ENCODE peak calls at places on chromosomes 12 and 14, in nine cellular contexts. Z is GM06990, O is kidney epithelial cell, J is fibroblast of lung, I is neural progenitor cell, Q is nephron progenitor cell, W is progenitor cell of endocrine pancreas, X is epithelial cell of esophagus, H is tibial artery. S is an unnamed sample.
A peak's percentile ranks its signal among the peaks of the same experiment; 100 is the strongest.

GRCh38 chr14:68655961-68656360 is 136.9 kb downstream of the ZFP36L1 start:
- DNase-seq in J (no peak), W (no peak), I (peak; percentile 43), X (no peak), Q (no peak), H (peak; percentile 23), Z (no peak), O (no peak), S (no peak)

GRCh38 chr12:109582636-109583035 is 9.0 kb downstream of the MVK start:
- DNase-seq in I (peak; percentile 31), J (no peak), Z (no peak), H (no peak), X (peak; percentile 51), O (no peak), W (no peak), Q (no peak), S (peak; percentile 51)

GRCh38 chr12:19201653-19202052 is 72.1 kb downstream of the PLEKHA5 start:
- DNase-seq in W (no peak), X (no peak), Z (no peak), I (no peak), H (no peak), O (no peak), J (no peak), Q (no peak), S (no peak)

GRCh38 chr12:118900954-118901353 is 80.4 kb upstream of the SRRM4 start:
- DNase-seq in Q (no peak), Z (no peak), W (no peak), X (no peak), J (no peak), I (no peak), H (no peak), O (no peak), S (no peak)

GRCh38 chr12:123939716-123940626 is 32.7 kb downstream of the CCDC92 start:
- DNase-seq in O (no peak), X (no peak), Z (no peak), H (no peak), I (no peak), Q (no peak), J (no peak), W (no peak), S (no peak)

GRCh38 chr12:82176016-82176415 is 182.2 kb downstream of the CCDC59 start:
- DNase-seq in Z (no peak), O (no peak), X (no peak), I (no peak), J (no peak), H (no peak), Q (no peak), W (no peak), S (no peak)

GRCh38 chr14:21987937-21988336 is 314.3 kb upstream of the OR4E1 start:
- DNase-seq in X (peak; percentile 47), I (peak; percentile 75), O (no peak), H (no peak), J (no peak), Q (peak; percentile 15), W (no peak), Z (no peak), S (no peak)

GRCh38 chr14:55198749-55199148 is 7.4 kb upstream of the DLGAP5 start:
- DNase-seq in O (no peak), Q (no peak), W (no peak), H (no peak), X (no peak), J (no peak), I (no peak), Z (no peak), S (no peak)

GRCh38 chr14:100905166-100905565 is 1.6 kb upstream of the RTL1 start:
- DNase-seq in Z (no peak), H (no peak), J (no peak), O (no peak), X (no peak), I (peak; percentile 26), Q (no peak), W (no peak), S (peak; percentile 60)

GRCh38 chr14:100903672-100904185 is at the start of gene RTL1:
- DNase-seq in W (no peak), X (no peak), H (peak; percentile 47), Q (no peak), J (no peak), I (no peak), O (no peak), Z (no peak), S (peak; percentile 64)

GRCh38 chr14:100902792-100903191 is 730 bp downstream of the RTL1 start:
- DNase-seq in H (peak; percentile 20), Q (no peak), J (no peak), I (peak; percentile 64), Z (no peak), O (no peak), X (no peak), W (no peak), S (no peak)

GRCh38 chr14:100906420-100906819 is 2.9 kb upstream of the RTL1 start:
- DNase-seq in H (no peak), Q (peak; percentile 43), O (no peak), I (peak; percentile 77), J (no peak), X (no peak), W (no peak), Z (no peak), S (peak; percentile 51)

DNA sequence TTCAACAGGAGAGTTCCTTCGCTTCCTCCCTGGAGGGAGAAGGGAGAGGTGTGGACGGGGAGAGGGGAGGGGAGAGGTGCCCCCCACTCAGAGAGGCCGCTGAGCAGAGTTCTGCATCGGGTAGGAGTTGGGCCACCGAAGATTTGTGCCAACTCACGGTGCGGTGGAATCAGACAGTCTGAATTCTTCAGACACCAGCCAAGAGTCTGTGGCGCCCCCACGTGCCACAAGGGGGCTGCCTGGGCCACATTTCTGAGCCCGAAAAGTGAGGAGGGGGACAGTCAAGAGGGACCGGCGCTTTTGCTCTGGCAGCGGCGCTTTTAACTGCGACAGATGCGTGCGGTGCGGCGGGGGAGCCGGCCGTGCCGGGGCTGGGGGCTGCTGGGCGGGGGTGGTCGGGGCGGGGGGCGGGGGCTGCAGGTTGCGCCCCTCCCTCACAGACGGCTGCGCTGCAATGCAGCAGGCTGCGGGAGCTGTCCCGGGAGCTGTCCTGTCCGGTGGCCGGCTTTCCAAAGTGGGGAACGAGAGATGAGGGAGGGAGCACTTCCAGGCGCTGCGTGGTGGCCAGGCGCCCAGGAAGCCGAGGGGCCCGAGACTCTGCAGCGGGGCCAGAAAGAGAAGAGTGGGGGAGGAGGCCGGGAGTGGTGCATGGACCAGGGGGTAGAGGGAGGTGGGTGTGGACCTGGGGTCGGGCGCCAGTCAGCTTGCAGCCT is 941 bp upstream of the RTL1 start:
- DNase-seq in W (peak; percentile 70), H (no peak), Q (peak; percentile 81), J (peak; percentile 27), O (no peak), I (peak; percentile 94), X (no peak), Z (no peak), S (peak; percentile 76)
- TF ChIP-seq CTCF in W (peak; percentile 79), H (no peak), Q (peak; percentile 60), J (peak; percentile 29), O (peak; percentile 73), I (peak; percentile 78), X (peak; percentile 16), Z (no peak), S (peak; percentile 76)

DNA sequence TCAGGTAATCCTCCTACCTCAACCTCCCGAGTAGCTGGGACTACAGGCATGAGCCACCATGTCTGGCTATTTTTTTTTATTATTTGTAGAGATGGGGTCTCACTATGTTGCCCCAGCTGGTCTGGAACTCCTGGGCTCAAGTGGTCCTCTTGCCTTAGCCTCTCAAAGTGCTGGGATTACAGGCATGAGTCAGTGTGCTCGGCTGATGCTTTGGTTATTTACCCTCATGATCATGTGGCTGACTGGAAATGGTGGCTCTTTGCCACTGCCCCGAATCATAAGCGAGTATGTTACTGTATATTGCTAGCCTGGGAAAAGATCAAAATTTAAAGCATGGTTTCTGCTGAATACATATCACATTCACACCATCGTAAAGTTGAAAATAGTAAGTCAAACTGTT is 101.1 kb downstream of the RGS6 start:
- DNase-seq in X (no peak), W (no peak), J (no peak), Z (no peak), H (no peak), I (no peak), Q (no peak), O (no peak), S (no peak)
- TF ChIP-seq CTCF in X (no peak), W (no peak), J (no peak), Z (no peak), H (no peak), I (no peak), Q (no peak), O (no peak), S (no peak)

GRCh38 chr12:74538491-74539258 is 1.0 kb downstream of the ATXN7L3B start:
- DNase-seq in W (no peak), J (peak; percentile 11), X (no peak), Z (no peak), H (no peak), I (no peak), Q (peak; percentile 11), O (no peak), S (no peak)
- TF ChIP-seq CTCF in W (peak; percentile 11), J (no peak), X (no peak), Z (no peak), H (no peak), I (no peak), Q (no peak), O (no peak), S (no peak)

GRCh38 chr14:94539181-94539580 is 22.1 kb upstream of the SERPINA4 start:
- DNase-seq in I (no peak), X (no peak), H (peak; percentile 11), W (no peak), O (no peak), Q (no peak), Z (no peak), J (no peak), S (no peak)

GRCh38 chr14:94542111-94542810 is 19.0 kb upstream of the SERPINA4 start:
- DNase-seq in H (peak; percentile 51), W (no peak), J (peak; percentile 45), Z (no peak), I (no peak), X (no peak), O (no peak), Q (no peak), S (peak; percentile 53)

GRCh38 chr14:94538070-94538740 is 23.0 kb upstream of the SERPINA4 start:
- DNase-seq in H (peak; percentile 21), O (no peak), W (no peak), Q (no peak), J (no peak), Z (no peak), X (no peak), I (no peak), S (no peak)

GRCh38 chr14:94541234-94541975 is 19.8 kb upstream of the SERPINA4 start:
- DNase-seq in H (no peak), O (no peak), X (no peak), W (no peak), J (no peak), I (no peak), Z (no peak), Q (no peak), S (no peak)

DNA sequence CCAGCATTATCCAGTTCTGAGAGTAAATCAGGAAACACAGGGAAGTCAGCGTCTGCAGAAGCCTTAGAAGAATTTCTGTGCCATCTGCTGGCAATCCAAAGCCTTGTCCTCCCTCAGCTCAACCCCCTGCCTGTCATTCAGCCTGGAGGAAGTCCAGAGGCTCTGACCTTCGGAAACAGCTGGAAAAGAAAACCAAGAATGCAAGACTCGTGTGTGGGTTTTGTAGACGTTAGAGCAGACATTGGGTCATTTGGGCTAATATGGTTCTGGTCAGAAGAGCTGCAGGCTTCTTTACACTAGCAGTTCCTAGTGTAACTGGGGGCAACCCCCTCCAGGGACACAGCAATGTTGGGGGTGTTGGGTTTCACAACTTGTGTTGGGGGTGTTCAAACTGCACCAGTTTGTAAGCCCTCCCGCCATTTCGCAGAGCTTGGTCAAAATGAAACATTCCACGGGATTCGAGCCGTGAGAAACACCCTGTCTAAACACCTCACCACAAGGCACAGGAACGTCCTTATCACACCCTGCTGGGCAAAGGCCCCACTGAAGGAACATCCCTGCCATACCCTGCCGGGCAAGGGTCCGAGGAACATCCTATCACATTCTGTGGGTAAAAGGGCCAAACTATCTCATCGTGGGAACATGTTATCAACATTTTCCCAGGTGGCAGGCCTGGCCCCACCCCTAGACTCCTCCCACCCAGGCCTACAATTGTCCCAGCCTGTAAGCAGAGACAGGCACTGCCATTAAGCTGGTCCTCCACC is 21.0 kb upstream of the SERPINA4 start:
- DNase-seq in W (no peak), H (peak; percentile 44), O (no peak), J (no peak), Z (no peak), X (no peak), Q (no peak), I (peak; percentile 19), S (no peak)
- TF ChIP-seq CTCF in W (no peak), H (no peak), O (no peak), J (no peak), Z (no peak), X (no peak), Q (no peak), I (peak; percentile 9), S (peak; percentile 74)